ENCODE peak calls at places on chromosome 6, in five cellular contexts. One of them, this sample, is unnamed.

GRCh38 chr6:38501931-38502330 is 137.8 kb downstream of the BTBD9 start:
- DNase-seq in neural progenitor cell: no peak
- DNase-seq in PC-9: no peak
- DNase-seq in BE2C: peak; percentile 94
- DNase-seq in colonic mucosa: no peak
- DNase-seq in this sample: peak; percentile 86

GRCh38 chr6:7107578-7108195 is at the start of gene RREB1:
- DNase-seq in BE2C: peak; percentile 55
- DNase-seq in PC-9: peak; percentile 40
- DNase-seq in colonic mucosa: peak; percentile 80
- DNase-seq in neural progenitor cell: peak; percentile 68
- DNase-seq in this sample: peak; percentile 37

GRCh38 chr6:43506171-43506570 is 4.0 kb downstream of the LRRC73 start:
- DNase-seq in colonic mucosa: no peak
- DNase-seq in PC-9: no peak
- DNase-seq in neural progenitor cell: no peak
- DNase-seq in BE2C: no peak
- DNase-seq in this sample: peak; percentile 45

GRCh38 chr6:169118346-169118830 is 135.3 kb downstream of the THBS2 start:
- DNase-seq in BE2C: no peak
- DNase-seq in neural progenitor cell: no peak
- DNase-seq in colonic mucosa: no peak
- DNase-seq in PC-9: no peak
- DNase-seq in this sample: no peak

GRCh38 chr6:129895692-129896091 is 34.6 kb upstream of the TMEM244 start:
- DNase-seq in BE2C: no peak
- DNase-seq in PC-9: no peak
- DNase-seq in neural progenitor cell: no peak
- DNase-seq in colonic mucosa: no peak
- DNase-seq in this sample: no peak

GRCh38 chr6:14270925-14271791 is 153.6 kb downstream of the CD83 start:
- DNase-seq in PC-9: peak; percentile 98
- DNase-seq in neural progenitor cell: no peak
- DNase-seq in BE2C: no peak
- DNase-seq in colonic mucosa: peak; percentile 73
- DNase-seq in this sample: peak; percentile 16

GRCh38 chr6:146545608-146546007 is 2.0 kb downstream of the RAB32 start:
- DNase-seq in BE2C: no peak
- DNase-seq in neural progenitor cell: no peak
- DNase-seq in PC-9: no peak
- DNase-seq in colonic mucosa: peak; percentile 22
- DNase-seq in this sample: no peak

GRCh38 chr6:148528292-148528691 is 185.7 kb downstream of the SASH1 start:
- DNase-seq in colonic mucosa: no peak
- DNase-seq in neural progenitor cell: peak; percentile 42
- DNase-seq in PC-9: no peak
- DNase-seq in BE2C: no peak
- DNase-seq in this sample: peak; percentile 26

GRCh38 chr6:44086931-44087574 is 40.2 kb downstream of the MRPL14 start:
- DNase-seq in colonic mucosa: no peak
- DNase-seq in neural progenitor cell: no peak
- DNase-seq in PC-9: peak; percentile 58
- DNase-seq in BE2C: peak; percentile 68
- DNase-seq in this sample: no peak

GRCh38 chr6:139308936-139309603 is 17.3 kb upstream of the TXLNB start:
- DNase-seq in neural progenitor cell: no peak
- DNase-seq in colonic mucosa: peak; percentile 47
- DNase-seq in PC-9: no peak
- DNase-seq in BE2C: no peak
- DNase-seq in this sample: no peak

GRCh38 chr6:117795234-117795633 is 111.8 kb upstream of the SLC35F1 start:
- DNase-seq in colonic mucosa: no peak
- DNase-seq in BE2C: no peak
- DNase-seq in PC-9: no peak
- DNase-seq in neural progenitor cell: no peak
- DNase-seq in this sample: no peak

DNA sequence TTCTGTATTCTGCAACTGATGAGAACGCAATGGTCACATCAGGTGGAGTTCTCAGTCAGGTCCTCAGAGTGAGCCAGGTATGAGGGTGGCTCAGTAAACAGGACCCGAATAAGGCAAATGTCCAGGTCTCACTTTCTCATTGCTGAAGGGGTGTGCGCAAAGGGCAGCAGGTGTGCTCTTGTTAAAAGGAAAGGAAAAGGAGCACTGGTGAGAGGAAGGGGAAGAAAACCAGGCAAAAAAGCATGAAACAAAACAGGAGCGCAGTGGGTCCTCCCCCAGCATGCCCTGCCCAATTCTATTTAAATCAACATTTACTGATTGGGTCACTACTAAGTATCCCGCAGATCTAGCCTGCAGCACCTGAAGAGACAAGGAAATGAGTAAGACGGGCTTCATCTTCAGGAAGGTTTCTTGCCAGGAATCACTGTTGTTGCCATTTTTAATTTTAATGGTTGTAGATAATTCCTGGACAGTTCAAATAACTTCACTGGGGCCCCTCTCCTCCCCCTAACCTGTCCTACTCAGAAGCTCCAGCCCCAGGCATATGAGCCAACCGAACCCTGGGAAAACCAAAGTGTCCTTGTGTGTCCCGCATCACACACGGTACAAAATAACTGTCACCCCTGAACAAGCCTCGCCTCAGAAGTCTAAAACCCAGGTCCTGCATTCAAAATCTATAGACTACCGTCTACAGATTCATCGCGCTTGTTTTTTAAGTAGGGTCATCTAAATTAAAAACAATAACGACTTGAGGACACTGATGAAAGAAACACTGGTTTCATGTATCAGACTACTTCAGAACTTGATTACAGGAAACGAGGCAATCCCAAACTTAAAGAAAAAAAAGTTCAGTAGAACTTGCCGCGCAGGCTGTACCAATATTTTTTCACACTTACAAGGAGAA is 980 bp downstream of the MBOAT1 start:
- DNase-seq in PC-9: peak; percentile 60
- DNase-seq in colonic mucosa: peak; percentile 71
- DNase-seq in BE2C: no peak
- DNase-seq in neural progenitor cell: peak; percentile 14
- DNase-seq in this sample: peak; percentile 6
- H3K4me3 ChIP-seq in PC-9: peak overlapping the region; percentile 83
- H3K4me3 ChIP-seq in colonic mucosa: peak overlapping the region; percentile 75
- H3K4me3 ChIP-seq in BE2C: no peak overlapping the region
- H3K4me3 ChIP-seq in neural progenitor cell: peak overlapping the region; percentile 66
- H3K4me3 ChIP-seq in this sample: peak overlapping the region; percentile 79

DNA sequence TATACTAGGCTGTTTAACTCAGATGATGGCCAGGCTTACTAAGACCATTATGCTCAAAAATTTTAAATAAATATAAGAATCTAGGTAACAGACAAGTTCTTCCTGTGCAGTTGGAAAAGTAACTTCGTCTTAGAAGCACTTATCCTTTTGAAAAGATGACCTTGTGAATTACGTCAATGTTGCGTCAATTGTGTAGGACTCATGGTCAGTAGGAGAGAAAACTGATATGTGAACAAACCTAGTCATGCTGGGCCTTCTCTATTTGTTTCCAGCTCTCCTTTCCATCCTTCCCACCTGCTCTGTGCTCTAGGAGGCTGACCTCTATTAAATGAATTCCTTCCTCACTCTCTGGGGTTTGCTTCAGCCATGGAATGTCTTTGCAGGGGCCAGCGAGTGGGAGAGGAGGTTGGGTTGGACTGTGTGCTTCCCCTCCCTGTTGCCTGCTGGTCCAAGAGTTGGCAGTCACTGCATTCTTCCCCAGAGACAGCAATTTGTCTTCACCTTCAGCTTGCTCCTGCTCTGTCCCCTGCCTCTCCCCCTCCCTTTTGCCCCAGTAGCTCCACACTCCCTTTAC is 128.0 kb upstream of the TNFAIP3 start:
- DNase-seq in neural progenitor cell: no peak
- DNase-seq in BE2C: no peak
- DNase-seq in PC-9: no peak
- DNase-seq in colonic mucosa: no peak
- DNase-seq in this sample: no peak
- H3K4me1 ChIP-seq in neural progenitor cell: peaks cover 18% of the 10 kb centered on the region
- H3K4me1 ChIP-seq in BE2C: no peaks in the 10 kb centered on the region
- H3K4me1 ChIP-seq in PC-9: peaks cover 22% of the 10 kb centered on the region
- H3K4me1 ChIP-seq in colonic mucosa: no peaks in the 10 kb centered on the region
- H3K4me1 ChIP-seq in this sample: peaks cover 25% of the 10 kb centered on the region

GRCh38 chr6:22512716-22513452 is 56.5 kb upstream of the HDGFL1 start:
- DNase-seq in neural progenitor cell: no peak
- DNase-seq in BE2C: no peak
- DNase-seq in colonic mucosa: no peak
- DNase-seq in PC-9: no peak
- DNase-seq in this sample: peak; percentile 15

GRCh38 chr6:22519237-22519636 is 50.1 kb upstream of the HDGFL1 start:
- DNase-seq in colonic mucosa: no peak
- DNase-seq in PC-9: no peak
- DNase-seq in neural progenitor cell: no peak
- DNase-seq in BE2C: no peak
- DNase-seq in this sample: no peak

GRCh38 chr6:22513667-22514066 is 55.7 kb upstream of the HDGFL1 start:
- DNase-seq in PC-9: no peak
- DNase-seq in colonic mucosa: no peak
- DNase-seq in neural progenitor cell: no peak
- DNase-seq in BE2C: no peak
- DNase-seq in this sample: no peak
- H3K9me3 ChIP-seq in PC-9: no peaks in the 10 kb centered on the region
- H3K9me3 ChIP-seq in colonic mucosa: no peaks in the 10 kb centered on the region
- H3K9me3 ChIP-seq in neural progenitor cell: no peaks in the 10 kb centered on the region
- H3K9me3 ChIP-seq in BE2C: no peaks in the 10 kb centered on the region
- H3K9me3 ChIP-seq in this sample: no peaks in the 10 kb centered on the region

DNA sequence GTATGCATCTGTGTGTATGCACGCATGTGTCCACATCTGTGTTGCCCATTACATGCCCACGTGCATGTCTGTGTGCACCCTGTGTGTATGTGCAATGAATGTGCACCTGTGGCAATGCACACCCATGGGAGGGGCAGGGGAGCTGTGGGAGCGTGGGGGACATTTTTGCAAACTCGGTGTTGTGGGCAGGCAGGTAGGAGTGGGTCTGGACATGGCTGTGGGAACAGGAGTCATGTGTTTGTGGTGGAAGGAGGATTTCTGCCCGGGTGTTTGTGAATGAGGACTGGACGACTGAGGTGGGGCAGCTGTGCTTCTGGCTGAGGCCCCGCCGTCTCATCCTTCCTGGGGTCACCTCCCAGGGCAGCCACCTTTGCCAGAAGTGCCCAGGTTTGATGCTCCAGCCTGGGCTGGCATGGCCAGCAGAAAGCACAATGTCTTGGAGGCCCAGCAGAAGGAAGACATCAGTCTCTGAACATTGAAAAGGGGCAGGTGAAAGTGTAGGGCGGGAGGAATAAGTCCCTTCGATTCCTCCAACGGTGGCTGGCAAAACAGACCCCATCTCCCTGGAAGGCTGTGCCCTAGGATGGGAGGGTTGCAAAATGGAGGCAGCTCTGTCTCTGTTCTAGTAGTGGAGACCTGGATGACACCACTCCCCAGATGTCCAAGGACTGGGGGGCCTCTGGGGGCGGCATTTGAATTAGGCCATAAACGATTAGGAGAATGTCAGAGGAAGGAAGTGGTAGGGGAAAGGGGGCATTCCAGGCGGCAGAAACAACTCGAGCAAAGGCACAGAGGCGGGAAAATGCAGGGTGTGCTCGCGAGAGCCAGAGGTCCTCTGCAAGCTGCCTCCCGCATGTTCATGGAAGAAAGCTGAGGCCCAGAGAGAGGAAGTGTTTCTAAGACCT is 19.1 kb upstream of the ARMC12 start:
- DNase-seq in neural progenitor cell: no peak
- DNase-seq in BE2C: no peak
- DNase-seq in PC-9: no peak
- DNase-seq in colonic mucosa: no peak
- DNase-seq in this sample: no peak
- H3K4me3 ChIP-seq in neural progenitor cell: no peak overlapping the region
- H3K4me3 ChIP-seq in BE2C: no peak overlapping the region
- H3K4me3 ChIP-seq in PC-9: no peak overlapping the region
- H3K4me3 ChIP-seq in colonic mucosa: no peak overlapping the region
- H3K4me3 ChIP-seq in this sample: no peak overlapping the region

DNA sequence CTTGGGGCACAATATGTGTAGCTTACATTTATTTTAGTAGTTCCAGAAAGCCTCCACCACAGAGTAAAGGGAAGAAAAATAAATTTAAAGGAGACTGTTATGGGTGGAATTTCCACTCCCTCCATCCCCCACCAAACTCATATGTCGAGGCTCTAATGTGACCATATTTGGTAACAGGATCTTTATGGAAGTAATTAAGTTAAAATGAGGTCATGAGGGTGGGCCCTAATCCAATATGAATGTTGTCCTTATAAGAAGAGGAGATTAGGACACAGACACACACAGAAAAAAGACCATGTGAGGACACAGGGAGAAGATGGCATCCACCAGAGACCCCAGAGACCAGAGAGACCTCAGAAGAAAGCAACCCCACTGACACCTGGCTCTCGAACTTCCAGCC is 189.7 kb downstream of the EDN1 start:
- DNase-seq in PC-9: no peak
- DNase-seq in BE2C: peak; percentile 24
- DNase-seq in colonic mucosa: no peak
- DNase-seq in neural progenitor cell: no peak
- DNase-seq in this sample: no peak
- H3K4me1 ChIP-seq in PC-9: peaks cover 30% of the 10 kb centered on the region
- H3K4me1 ChIP-seq in BE2C: peaks cover 17% of the 10 kb centered on the region
- H3K4me1 ChIP-seq in colonic mucosa: no peaks in the 10 kb centered on the region
- H3K4me1 ChIP-seq in neural progenitor cell: peaks cover 10% of the 10 kb centered on the region
- H3K4me1 ChIP-seq in this sample: no peaks in the 10 kb centered on the region